ENCODE peak calls at places on chromosomes 6 and 20, in five cellular contexts. One of them, this sample, is unnamed.
A peak's percentile ranks its signal among the peaks of the same experiment; 100 is the strongest.

GRCh38 chr6:157443066-157443800 is 62.2 kb downstream of the ZDHHC14 start:
- DNase-seq in K562: no peak
- DNase-seq in HepG2: no peak
- DNase-seq in GM12878: peak; percentile 80
- DNase-seq in H1: no peak
- DNase-seq in this sample: no peak

GRCh38 chr6:168571268-168571667 is 130.3 kb downstream of the SMOC2 start:
- DNase-seq in K562: no peak
- DNase-seq in HepG2: no peak
- DNase-seq in GM12878: no peak
- DNase-seq in H1: peak; percentile 0
- DNase-seq in this sample: no peak

GRCh38 chr20:50545123-50545522 is 34.9 kb downstream of the PTPN1 start:
- DNase-seq in K562: no peak
- DNase-seq in HepG2: no peak
- DNase-seq in GM12878: no peak
- DNase-seq in H1: peak; percentile 33
- DNase-seq in this sample: no peak

GRCh38 chr20:24998631-24999445 is 6.3 kb upstream of the APMAP start:
- DNase-seq in K562: no peak
- DNase-seq in HepG2: no peak
- DNase-seq in GM12878: no peak
- DNase-seq in H1: peak; percentile 30
- DNase-seq in this sample: no peak

GRCh38 chr6:51352506-51353029 is 533.9 kb downstream of the TFAP2B start:
- DNase-seq in K562: no peak
- DNase-seq in HepG2: no peak
- DNase-seq in GM12878: no peak
- DNase-seq in H1: no peak
- DNase-seq in this sample: no peak

GRCh38 chr6:116218172-116218633 is 35.7 kb downstream of the TSPYL4 start:
- DNase-seq in K562: no peak
- DNase-seq in HepG2: no peak
- DNase-seq in GM12878: no peak
- DNase-seq in H1: no peak
- DNase-seq in this sample: no peak

GRCh38 chr6:16420715-16421461 is 182.5 kb downstream of the GMPR start:
- DNase-seq in K562: no peak
- DNase-seq in HepG2: no peak
- DNase-seq in GM12878: peak; percentile 97
- DNase-seq in H1: no peak
- DNase-seq in this sample: no peak

GRCh38 chr6:107668826-107669474 is 155.2 kb downstream of the SCML4 start:
- DNase-seq in K562: no peak
- DNase-seq in HepG2: no peak
- DNase-seq in GM12878: peak; percentile 34
- DNase-seq in H1: no peak
- DNase-seq in this sample: no peak

GRCh38 chr6:40353197-40353966 is 233.8 kb downstream of the LRFN2 start:
- DNase-seq in K562: no peak
- DNase-seq in HepG2: no peak
- DNase-seq in GM12878: no peak
- DNase-seq in H1: peak; percentile 27
- DNase-seq in this sample: no peak

GRCh38 chr6:16338577-16339262 is 100.3 kb downstream of the GMPR start:
- DNase-seq in K562: no peak
- DNase-seq in HepG2: no peak
- DNase-seq in GM12878: no peak
- DNase-seq in H1: no peak
- DNase-seq in this sample: peak; percentile 51

GRCh38 chr6:8006208-8006607 is 58.0 kb downstream of the BLOC1S5 start:
- DNase-seq in K562: peak; percentile 31
- DNase-seq in HepG2: peak; percentile 48
- DNase-seq in GM12878: no peak
- DNase-seq in H1: no peak
- DNase-seq in this sample: peak; percentile 53

GRCh38 chr6:166778046-166778445 is 151.0 kb upstream of the RPS6KA2 start:
- DNase-seq in K562: no peak
- DNase-seq in HepG2: no peak
- DNase-seq in GM12878: no peak
- DNase-seq in H1: no peak
- DNase-seq in this sample: no peak

GRCh38 chr6:131317516-131317915 is 182.2 kb downstream of the AKAP7 start:
- DNase-seq in K562: no peak
- DNase-seq in HepG2: no peak
- DNase-seq in GM12878: no peak
- DNase-seq in H1: no peak
- DNase-seq in this sample: no peak

GRCh38 chr6:121549741-121550140 is 114.3 kb downstream of the GJA1 start:
- DNase-seq in K562: no peak
- DNase-seq in HepG2: no peak
- DNase-seq in GM12878: no peak
- DNase-seq in H1: no peak
- DNase-seq in this sample: no peak

GRCh38 chr6:44527191-44527960 is 139.9 kb downstream of the CDC5L start:
- DNase-seq in K562: no peak
- DNase-seq in HepG2: no peak
- DNase-seq in GM12878: no peak
- DNase-seq in H1: no peak
- DNase-seq in this sample: no peak

GRCh38 chr20:56460459-56460858 is 8.0 kb upstream of the RTF2 start:
- DNase-seq in K562: no peak
- DNase-seq in HepG2: no peak
- DNase-seq in GM12878: no peak
- DNase-seq in H1: no peak
- DNase-seq in this sample: no peak

GRCh38 chr20:59147197-59147596 is 16.4 kb upstream of the ZNF831 start:
- DNase-seq in K562: no peak
- DNase-seq in HepG2: no peak
- DNase-seq in GM12878: no peak
- DNase-seq in H1: no peak
- DNase-seq in this sample: no peak

GRCh38 chr20:54980321-54980960 is 505.0 kb downstream of the DOK5 start:
- DNase-seq in K562: no peak
- DNase-seq in HepG2: no peak
- DNase-seq in GM12878: no peak
- DNase-seq in H1: no peak
- DNase-seq in this sample: peak; percentile 12

GRCh38 chr6:33112148-33112547 is 36.4 kb downstream of the HLA-DPB1 start:
- DNase-seq in K562: peak; percentile 54
- DNase-seq in HepG2: peak; percentile 23
- DNase-seq in GM12878: peak; percentile 68
- DNase-seq in H1: no peak
- DNase-seq in this sample: peak; percentile 10

GRCh38 chr20:62704341-62704948 is 4.2 kb upstream of the NTSR1 start:
- DNase-seq in K562: peak; percentile 41
- DNase-seq in HepG2: peak; percentile 67
- DNase-seq in GM12878: no peak
- DNase-seq in H1: no peak
- DNase-seq in this sample: peak; percentile 65

GRCh38 chr6:11196511-11197174 is 35.8 kb downstream of the NEDD9 start:
- DNase-seq in K562: no peak
- DNase-seq in HepG2: no peak
- DNase-seq in GM12878: no peak
- DNase-seq in H1: no peak
- DNase-seq in this sample: no peak

GRCh38 chr6:97697450-97697849 is 414.4 kb upstream of the MMS22L start:
- DNase-seq in K562: no peak
- DNase-seq in HepG2: no peak
- DNase-seq in GM12878: no peak
- DNase-seq in H1: no peak
- DNase-seq in this sample: no peak

GRCh38 chr6:10395946-10396577 is 18.8 kb downstream of the TFAP2A start:
- DNase-seq in K562: no peak
- DNase-seq in HepG2: no peak
- DNase-seq in GM12878: no peak
- DNase-seq in H1: no peak
- DNase-seq in this sample: no peak

GRCh38 chr6:14702678-14703077 is 543.2 kb upstream of the JARID2 start:
- DNase-seq in K562: no peak
- DNase-seq in HepG2: no peak
- DNase-seq in GM12878: no peak
- DNase-seq in H1: no peak
- DNase-seq in this sample: no peak

GRCh38 chr20:2236266-2236665 is 59.5 kb upstream of the TGM3 start:
- DNase-seq in K562: peak; percentile 12
- DNase-seq in HepG2: no peak
- DNase-seq in GM12878: no peak
- DNase-seq in H1: no peak
- DNase-seq in this sample: peak; percentile 34

GRCh38 chr20:2238601-2239000 is 57.2 kb upstream of the TGM3 start:
- DNase-seq in K562: no peak
- DNase-seq in HepG2: no peak
- DNase-seq in GM12878: no peak
- DNase-seq in H1: no peak
- DNase-seq in this sample: no peak

GRCh38 chr20:2240835-2241234 is 55.0 kb upstream of the TGM3 start:
- DNase-seq in K562: no peak
- DNase-seq in HepG2: no peak
- DNase-seq in GM12878: no peak
- DNase-seq in H1: no peak
- DNase-seq in this sample: no peak

GRCh38 chr20:2234788-2235187 is 61.0 kb upstream of the TGM3 start:
- DNase-seq in K562: no peak
- DNase-seq in HepG2: no peak
- DNase-seq in GM12878: no peak
- DNase-seq in H1: no peak
- DNase-seq in this sample: no peak

GRCh38 chr20:2237059-2237458 is 58.7 kb upstream of the TGM3 start:
- DNase-seq in K562: no peak
- DNase-seq in HepG2: no peak
- DNase-seq in GM12878: no peak
- DNase-seq in H1: no peak
- DNase-seq in this sample: no peak
- TF ChIP-seq KDM1A in K562: no peak
- TF ChIP-seq KDM1A in HepG2: no peak
- TF ChIP-seq KDM1A in GM12878: no peak
- TF ChIP-seq KDM1A in H1: no peak
- TF ChIP-seq KDM1A in this sample: no peak

GRCh38 chr20:45318948-45319347 is 10.8 kb upstream of the MATN4 start:
- DNase-seq in K562: no peak
- DNase-seq in HepG2: no peak
- DNase-seq in GM12878: no peak
- DNase-seq in H1: no peak
- DNase-seq in this sample: no peak

GRCh38 chr20:45323731-45324130 is 15.6 kb upstream of the MATN4 start:
- DNase-seq in K562: no peak
- DNase-seq in HepG2: no peak
- DNase-seq in GM12878: no peak
- DNase-seq in H1: no peak
- DNase-seq in this sample: no peak

GRCh38 chr20:45325367-45325766 is 17.3 kb upstream of the MATN4 start:
- DNase-seq in K562: no peak
- DNase-seq in HepG2: no peak
- DNase-seq in GM12878: no peak
- DNase-seq in H1: no peak
- DNase-seq in this sample: no peak

GRCh38 chr20:45320948-45321595 is 13.0 kb upstream of the MATN4 start:
- DNase-seq in K562: no peak
- DNase-seq in HepG2: no peak
- DNase-seq in GM12878: peak; percentile 57
- DNase-seq in H1: no peak
- DNase-seq in this sample: no peak

GRCh38 chr20:45322952-45323383 is 14.9 kb upstream of the MATN4 start:
- DNase-seq in K562: peak; percentile 41
- DNase-seq in HepG2: peak; percentile 86
- DNase-seq in GM12878: no peak
- DNase-seq in H1: no peak
- DNase-seq in this sample: peak; percentile 63
- TF ChIP-seq KDM1A in K562: no peak
- TF ChIP-seq KDM1A in HepG2: no peak
- TF ChIP-seq KDM1A in GM12878: no peak
- TF ChIP-seq KDM1A in H1: no peak
- TF ChIP-seq KDM1A in this sample: no peak

GRCh38 chr6:26044140-26045045 is 42.8 kb upstream of the HFE start:
- DNase-seq in K562: no peak
- DNase-seq in HepG2: peak; percentile 86
- DNase-seq in GM12878: no peak
- DNase-seq in H1: no peak
- DNase-seq in this sample: no peak
- TF ChIP-seq KDM1A in K562: no peak
- TF ChIP-seq KDM1A in HepG2: no peak
- TF ChIP-seq KDM1A in GM12878: no peak
- TF ChIP-seq KDM1A in H1: no peak
- TF ChIP-seq KDM1A in this sample: no peak

DNA sequence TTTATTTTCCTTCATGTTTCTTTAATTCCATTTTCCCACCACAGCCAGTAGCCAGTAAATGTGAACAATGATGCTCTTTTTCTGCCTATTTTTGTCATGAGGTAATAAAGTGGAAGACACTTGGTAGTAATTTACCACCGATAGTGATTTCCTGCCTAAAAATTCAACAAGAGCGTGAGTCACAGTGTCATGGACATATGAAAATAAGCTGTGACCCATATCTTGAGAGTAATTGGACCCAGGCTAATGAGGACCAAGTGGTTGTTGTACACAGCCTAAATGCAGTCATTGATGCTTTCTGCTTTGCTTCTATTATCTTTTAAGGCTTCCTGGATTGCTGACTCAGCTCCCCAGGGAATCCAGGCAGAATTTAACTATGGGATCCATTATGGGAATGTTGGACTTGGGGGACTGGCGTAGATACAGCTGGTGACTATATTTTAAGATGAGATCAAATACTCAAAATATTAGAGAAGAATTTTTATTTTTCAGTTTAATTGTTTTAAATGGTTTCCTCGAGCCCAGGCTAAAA is 265.9 kb upstream of the FERMT1 start:
- DNase-seq in K562: no peak
- DNase-seq in HepG2: no peak
- DNase-seq in GM12878: no peak
- DNase-seq in H1: no peak
- DNase-seq in this sample: no peak
- TF ChIP-seq KDM1A in K562: no peak
- TF ChIP-seq KDM1A in HepG2: no peak
- TF ChIP-seq KDM1A in GM12878: no peak
- TF ChIP-seq KDM1A in H1: no peak
- TF ChIP-seq KDM1A in this sample: no peak

This sample was measured in A549.